ENCODE peak calls at places on chromosomes 2 and 18, in five cellular contexts. J is hepatocyte, R is HCT116, K is iPS-NIHi11, W is NCI-H1105 treated with DMSO at 0.1 percent for 48 hours. B is an unnamed sample.

GRCh38 chr2:39506215-39506614 is 69.1 kb upstream of the MAP4K3 start:
- DNase-seq in J (no peak), K (no peak), W (no peak), R (no peak), B (no peak)

GRCh38 chr2:151238527-151239487 is 22.9 kb downstream of the RBM43 start:
- DNase-seq in J (peak), K (peak), W (peak), R (peak), B (peak)

GRCh38 chr2:8581048-8581561 is 100.8 kb upstream of the ID2 start:
- DNase-seq in K (no peak), W (no peak), R (no peak), J (no peak), B (peak)

GRCh38 chr2:158179660-158180059 is 78.0 kb downstream of the UPP2 start:
- DNase-seq in W (peak), J (no peak), R (peak), K (no peak), B (peak)

GRCh38 chr2:24638568-24638967 is 147.5 kb downstream of the NCOA1 start:
- DNase-seq in J (no peak), R (no peak), W (no peak), K (no peak), B (no peak)

GRCh38 chr2:95525294-95526035 is 40.9 kb upstream of the TRIM43B start:
- DNase-seq in K (peak), W (no peak), R (no peak), J (no peak), B (no peak)

GRCh38 chr18:596288-596881 is 403 bp upstream of the CLUL1 start:
- DNase-seq in J (peak), W (peak), K (peak), R (peak), B (no peak)

GRCh38 chr2:224712346-224712745 is 3.8 kb downstream of the CCDC195 start:
- DNase-seq in R (no peak), J (peak), W (no peak), K (no peak), B (no peak)

GRCh38 chr2:60998628-60999545 is 18.6 kb upstream of the PEX13 start:
- DNase-seq in W (peak), K (peak), J (peak), R (no peak), B (peak)

GRCh38 chr18:59715966-59716369 is 18.7 kb upstream of the CCBE1 start:
- DNase-seq in R (peak), W (no peak), K (no peak), J (no peak), B (no peak)

GRCh38 chr2:46435796-46436360 is 43.5 kb upstream of the TMEM247 start:
- DNase-seq in K (no peak), J (no peak), W (no peak), R (no peak), B (no peak)

GRCh38 chr2:226440119-226440917 is 359.3 kb downstream of the IRS1 start:
- DNase-seq in J (no peak), W (no peak), K (no peak), R (no peak), B (no peak)

GRCh38 chr2:138312061-138312460 is 189.5 kb upstream of the SPOPL start:
- DNase-seq in K (no peak), J (no peak), R (no peak), W (no peak), B (no peak)

GRCh38 chr18:27605107-27605834 is 420.2 kb upstream of the CHST9 start:
- DNase-seq in R (peak), J (peak), K (peak), W (peak), B (peak)

GRCh38 chr2:179486969-179487752 is 222.5 kb upstream of the SESTD1 start:
- DNase-seq in J (no peak), R (no peak), K (no peak), W (peak), B (peak)

GRCh38 chr2:218146056-218146455 is 20.2 kb downstream of the CXCR2 start:
- DNase-seq in W (no peak), K (no peak), J (no peak), R (no peak), B (no peak)

GRCh38 chr2:162465430-162465829 is 121.5 kb downstream of the GCA start:
- DNase-seq in R (no peak), W (no peak), J (no peak), K (no peak), B (no peak)

GRCh38 chr2:113203901-113204519 is 30.2 kb downstream of the PSD4 start:
- DNase-seq in R (peak), K (peak), W (peak), J (peak), B (peak)

GRCh38 chr2:52934354-52934898 is 833.2 kb upstream of the CHAC2 start:
- DNase-seq in J (peak), W (no peak), R (peak), K (no peak), B (no peak)

GRCh38 chr2:160494243-160494642 is 636 bp upstream of the RBMS1 start:
- DNase-seq in W (peak), R (no peak), J (peak), K (no peak), B (peak)

GRCh38 chr18:6982398-6982797 is 135.2 kb downstream of the LAMA1 start:
- DNase-seq in R (no peak), K (peak), W (no peak), J (no peak), B (no peak)

GRCh38 chr2:241007880-241008710 is 9.7 kb downstream of the SNED1 start:
- DNase-seq in W (no peak), K (no peak), J (no peak), R (no peak), B (no peak)

GRCh38 chr18:8617907-8618306 is 8.7 kb downstream of the RAB12 start:
- DNase-seq in K (no peak), W (no peak), J (no peak), R (no peak), B (no peak)

GRCh38 chr2:85596486-85597143 is 1.1 kb downstream of the RNF181 start:
- DNase-seq in K (no peak), J (no peak), W (no peak), R (no peak), B (no peak)

GRCh38 chr2:135657806-135658582 is 83.7 kb upstream of the UBXN4 start:
- DNase-seq in J (no peak), R (no peak), W (no peak), K (no peak), B (no peak)

GRCh38 chr2:197229509-197230458 is 80.8 kb downstream of the ANKRD44 start:
- DNase-seq in W (no peak), J (no peak), K (no peak), R (no peak), B (no peak)

GRCh38 chr18:24112874-24113615 is 25.8 kb upstream of the CABYR start:
- DNase-seq in R (peak), J (peak), W (no peak), K (no peak), B (no peak)

GRCh38 chr18:28407681-28408080 is 230.8 kb upstream of the CDH2 start:
- DNase-seq in J (no peak), K (no peak), W (no peak), R (no peak), B (no peak)

GRCh38 chr2:137964066-137964858 is at the start of gene HNMT:
- DNase-seq in K (peak), J (peak), R (no peak), W (no peak), B (peak)

GRCh38 chr2:110211938-110212858 is at the start of gene MTLN:
- DNase-seq in W (peak), R (peak), J (peak), K (peak), B (peak)